ENCODE peak calls at places on chromosome 17, in six cellular contexts. F, K, H, I, G and M are unnamed samples.

GRCh38 chr17:82103588-82104451 is 5.8 kb upstream of the FASN start:
- DNase-seq in K (no peak), F (no peak), I (no peak), G (no peak), H (peak; percentile 43), M (no peak)

GRCh38 chr17:69608808-69609494 is 194.5 kb downstream of the MAP2K6 start:
- DNase-seq in K (no peak), G (no peak), I (no peak), H (peak; percentile 44), F (no peak), M (no peak)

GRCh38 chr17:43399839-43400328 is 1.1 kb downstream of the ARL4D start:
- DNase-seq in K (no peak), F (no peak), H (no peak), I (no peak), G (no peak), M (no peak)

GRCh38 chr17:29157310-29157709 is 22.9 kb downstream of the MYO18A start:
- DNase-seq in H (no peak), K (no peak), G (no peak), F (no peak), I (no peak), M (no peak)

GRCh38 chr17:72456026-72456569 is 335.3 kb downstream of the SOX9 start:
- DNase-seq in H (peak; percentile 45), K (no peak), G (no peak), I (no peak), F (no peak), M (no peak)

GRCh38 chr17:48556534-48557401 is 11.9 kb upstream of the HOXB2 start:
- DNase-seq in I (no peak), H (no peak), K (no peak), G (no peak), F (no peak), M (no peak)

GRCh38 chr17:41967141-41967920 is 736 bp downstream of the CNP start:
- DNase-seq in G (peak; percentile 65), H (no peak), I (peak; percentile 32), K (peak; percentile 28), F (no peak), M (no peak)

GRCh38 chr17:56169621-56170020 is 16.3 kb downstream of the ANKFN1 start:
- DNase-seq in H (no peak), I (no peak), K (no peak), G (no peak), F (no peak), M (no peak)

GRCh38 chr17:45011767-45012166 is 39.7 kb downstream of the DCAKD start:
- DNase-seq in I (no peak), H (no peak), K (no peak), G (no peak), F (no peak), M (no peak)

GRCh38 chr17:41338961-41339485 is 11.6 kb downstream of the KRT33A start:
- DNase-seq in F (no peak), H (peak; percentile 17), I (no peak), K (no peak), G (no peak), M (no peak)

GRCh38 chr17:38861399-38861843 is 7.9 kb upstream of the RPL23 start:
- DNase-seq in K (no peak), H (no peak), G (no peak), I (no peak), F (no peak), M (no peak)

GRCh38 chr17:81097134-81097942 is 62.4 kb downstream of the BAIAP2 start:
- DNase-seq in I (peak; percentile 30), K (peak; percentile 35), F (no peak), H (peak; percentile 64), G (peak; percentile 43), M (peak; percentile 75)

GRCh38 chr17:15457723-15458094 is 9.7 kb downstream of the CDRT4 start:
- DNase-seq in G (no peak), H (no peak), K (no peak), F (no peak), I (no peak), M (no peak)

GRCh38 chr17:230371-230770 is 48.9 kb upstream of the DOC2B start:
- DNase-seq in I (no peak), F (no peak), G (no peak), K (no peak), H (no peak), M (no peak)

GRCh38 chr17:37086329-37086728 is 137.6 kb downstream of the AATF start:
- DNase-seq in G (no peak), H (no peak), I (no peak), K (no peak), F (no peak), M (no peak)

GRCh38 chr17:36072431-36073121 is 8.5 kb downstream of the CCL18 start:
- DNase-seq in I (peak; percentile 76), F (peak; percentile 6), K (peak; percentile 29), H (no peak), G (peak; percentile 61), M (peak; percentile 54)

GRCh38 chr17:13113821-13114525 is 96.1 kb upstream of the ELAC2 start:
- DNase-seq in K (no peak), H (no peak), F (no peak), I (no peak), G (no peak), M (no peak)

GRCh38 chr17:80264048-80264792 is 3.6 kb downstream of the RNF213 start:
- DNase-seq in H (no peak), G (peak; percentile 79), K (peak; percentile 47), I (no peak), F (no peak), M (no peak)

GRCh38 chr17:65496801-65497200 is 64.6 kb downstream of the AXIN2 start:
- DNase-seq in G (no peak), I (no peak), H (no peak), F (no peak), K (no peak), M (no peak)

GRCh38 chr17:17570207-17570797 is 21.2 kb downstream of the PEMT start:
- DNase-seq in I (no peak), F (peak; percentile 52), H (no peak), K (no peak), G (no peak), M (no peak)

GRCh38 chr17:27959382-27959709 is 66.2 kb upstream of the LYRM9 start:
- DNase-seq in F (no peak), I (no peak), G (no peak), K (no peak), H (peak; percentile 13), M (no peak)

GRCh38 chr17:10106067-10106466 is 92.3 kb downstream of the GAS7 start:
- DNase-seq in H (no peak), F (no peak), G (no peak), I (no peak), K (no peak), M (no peak)

GRCh38 chr17:79615446-79615845 is 4.6 kb upstream of the RBFOX3 start:
- DNase-seq in I (no peak), H (no peak), K (no peak), G (no peak), F (no peak), M (no peak)

GRCh38 chr17:2402517-2402916 is 1.7 kb upstream of the MNT start:
- DNase-seq in I (no peak), K (no peak), F (no peak), H (no peak), G (peak; percentile 31), M (peak; percentile 27)

GRCh38 chr17:58172369-58173071 is 5.7 kb downstream of the OR4D2 start:
- DNase-seq in H (peak; percentile 48), I (peak; percentile 18), F (no peak), K (no peak), G (peak; percentile 72), M (no peak)

GRCh38 chr17:5373112-5373511 is 46.4 kb downstream of the NUP88 start:
- DNase-seq in H (no peak), G (no peak), K (no peak), F (no peak), I (no peak), M (no peak)

GRCh38 chr17:29621751-29622194 is 939 bp downstream of the CORO6 start:
- DNase-seq in F (no peak), K (no peak), H (no peak), I (no peak), G (no peak), M (no peak)